ENCODE peak calls at places on chromosome 10, in four cellular contexts. V is cardiac fibroblast; K is AG09319; T is activated naive CD4-positive, alpha-beta T cell. H is an unnamed sample.

GRCh38 chr10:20955355-20955893 is 58.3 kb upstream of the NEBL start:
- DNase-seq in V (no peak), K (no peak), T (no peak), H (no peak)

GRCh38 chr10:55500931-55501559 is 700.0 kb upstream of the PCDH15 start:
- DNase-seq in V (peak; percentile 12), K (no peak), T (no peak), H (no peak)

GRCh38 chr10:7085147-7085912 is 325.5 kb downstream of the SFMBT2 start:
- DNase-seq in V (no peak), K (no peak), T (no peak), H (no peak)

GRCh38 chr10:31961264-31961663 is 32.6 kb upstream of the ARHGAP12 start:
- DNase-seq in V (no peak), K (no peak), T (no peak), H (no peak)

GRCh38 chr10:29828440-29828894 is 193.7 kb upstream of the SVIL start:
- DNase-seq in V (peak; percentile 71), K (no peak), T (no peak), H (no peak)

GRCh38 chr10:99538287-99538917 is 5.7 kb downstream of the NKX2-3 start:
- DNase-seq in V (no peak), K (no peak), T (no peak), H (no peak)

GRCh38 chr10:101902032-101902799 is 58.6 kb upstream of the KCNIP2 start:
- DNase-seq in V (no peak), K (no peak), T (no peak), H (no peak)

GRCh38 chr10:130028465-130028819 is 64.4 kb upstream of the EBF3 start:
- DNase-seq in V (no peak), K (no peak), T (no peak), H (no peak)